ENCODE peak calls at places on chromosomes 4 and X, in seven cellular contexts. D, I, C, A, F, X and U are unnamed samples.

GRCh38 chrX:110743679-110744340 is 51.8 kb downstream of the CHRDL1 start:
- DNase-seq in A (no peak), I (no peak), X (no peak), F (peak; percentile 2), C (no peak), D (no peak), U (no peak)

GRCh38 chrX:42771836-42772335 is 6.1 kb downstream of the PPP1R2C start:
- DNase-seq in A (no peak), F (no peak), C (no peak), X (no peak), I (no peak), D (no peak), U (no peak)

GRCh38 chr4:163107754-163108153 is 58.9 kb downstream of the NAF1 start:
- DNase-seq in C (no peak), A (peak; percentile 41), D (no peak), F (peak; percentile 46), X (no peak), I (no peak), U (no peak)

GRCh38 chrX:25998687-25999086 is 139.5 kb upstream of the MAGEB18 start:
- DNase-seq in F (no peak), I (no peak), D (no peak), X (no peak), A (no peak), C (no peak), U (no peak)

GRCh38 chrX:72169008-72169728 is 12.4 kb upstream of the PIN4 start:
- DNase-seq in A (no peak), I (no peak), F (no peak), C (no peak), D (no peak), X (peak; percentile 2), U (peak; percentile 1)

GRCh38 chr4:153488006-153488718 is 22.0 kb downstream of the TMEM131L start:
- DNase-seq in I (peak; percentile 36), D (peak; percentile 55), A (peak; percentile 48), F (peak; percentile 53), C (no peak), X (no peak), U (no peak)

GRCh38 chr4:184441461-184442392 is 32.6 kb downstream of the IRF2 start:
- DNase-seq in C (no peak), F (peak; percentile 57), X (no peak), D (no peak), A (no peak), I (no peak), U (peak; percentile 67)

GRCh38 chr4:61443813-61444510 is 243.8 kb downstream of the ADGRL3 start:
- DNase-seq in F (peak; percentile 61), I (peak; percentile 46), A (peak; percentile 76), C (no peak), X (no peak), D (no peak), U (no peak)

GRCh38 chrX:139213241-139213709 is 317.3 kb upstream of the F9 start:
- DNase-seq in C (no peak), F (no peak), D (no peak), X (no peak), A (no peak), I (no peak), U (no peak)

GRCh38 chr4:139555073-139555704 is 830 bp downstream of the SETD7 start:
- DNase-seq in F (peak; percentile 87), A (peak; percentile 93), C (peak; percentile 91), X (peak; percentile 95), D (peak; percentile 40), I (peak; percentile 88), U (peak; percentile 95)

GRCh38 chr4:24599275-24599674 is 14.9 kb upstream of the DHX15 start:
- DNase-seq in I (no peak), X (no peak), D (no peak), C (no peak), A (no peak), F (no peak), U (no peak)

GRCh38 chr4:174120446-174121142 is 162.9 kb downstream of the FBXO8 start:
- DNase-seq in A (peak; percentile 71), F (peak; percentile 72), D (no peak), I (peak; percentile 44), X (peak; percentile 54), C (peak; percentile 50), U (peak; percentile 74)

GRCh38 chr4:162497564-162498167 is 333.9 kb upstream of the FSTL5 start:
- DNase-seq in C (peak; percentile 53), D (no peak), A (peak; percentile 45), X (peak; percentile 26), F (peak; percentile 42), I (peak; percentile 7), U (peak; percentile 68)